ENCODE peak calls at places on chromosome 12, in eight cellular contexts. One of them, this sample, is unnamed.

GRCh38 chr12:48388938-48389337 is 38.2 kb upstream of the ZNF641 start:
- DNase-seq in hypothalamus: no peak
- DNase-seq in chondrocyte: no peak
- DNase-seq in stimulated activated CD8-positive, alpha-beta memory T cell treated with anti-CD3 and anti-CD28 coated beads, Interleukin-4, amount 100 ng/mL, for 4 hours: no peak
- DNase-seq in activated naive CD4-positive, alpha-beta T cell treated with Interleukin-2 at 50 U/mL for 16 hours: no peak
- DNase-seq in non-pigmented ciliary epithelial cell: no peak
- DNase-seq in NCI-H2081: no peak
- DNase-seq in WTC11: no peak
- DNase-seq in this sample: no peak

GRCh38 chr12:31887109-31887811 is 72.0 kb upstream of the RESF1 start:
- DNase-seq in activated naive CD4-positive, alpha-beta T cell treated with Interleukin-2 at 50 U/mL for 16 hours: no peak
- DNase-seq in non-pigmented ciliary epithelial cell: no peak
- DNase-seq in WTC11: no peak
- DNase-seq in chondrocyte: no peak
- DNase-seq in NCI-H2081: no peak
- DNase-seq in stimulated activated CD8-positive, alpha-beta memory T cell treated with anti-CD3 and anti-CD28 coated beads, Interleukin-4, amount 100 ng/mL, for 4 hours: no peak
- DNase-seq in hypothalamus: no peak
- DNase-seq in this sample: no peak

GRCh38 chr12:58580095-58580494 is 340.2 kb downstream of the LRIG3 start:
- DNase-seq in chondrocyte: no peak
- DNase-seq in stimulated activated CD8-positive, alpha-beta memory T cell treated with anti-CD3 and anti-CD28 coated beads, Interleukin-4, amount 100 ng/mL, for 4 hours: no peak
- DNase-seq in activated naive CD4-positive, alpha-beta T cell treated with Interleukin-2 at 50 U/mL for 16 hours: no peak
- DNase-seq in WTC11: no peak
- DNase-seq in hypothalamus: no peak
- DNase-seq in non-pigmented ciliary epithelial cell: no peak
- DNase-seq in NCI-H2081: no peak
- DNase-seq in this sample: no peak

GRCh38 chr12:28032811-28033537 is 60.4 kb upstream of the PTHLH start:
- DNase-seq in non-pigmented ciliary epithelial cell: no peak
- DNase-seq in hypothalamus: no peak
- DNase-seq in activated naive CD4-positive, alpha-beta T cell treated with Interleukin-2 at 50 U/mL for 16 hours: no peak
- DNase-seq in chondrocyte: no peak
- DNase-seq in NCI-H2081: no peak
- DNase-seq in stimulated activated CD8-positive, alpha-beta memory T cell treated with anti-CD3 and anti-CD28 coated beads, Interleukin-4, amount 100 ng/mL, for 4 hours: no peak
- DNase-seq in WTC11: no peak
- DNase-seq in this sample: no peak

GRCh38 chr12:65106948-65107347 is 14.2 kb downstream of the WIF1 start:
- DNase-seq in activated naive CD4-positive, alpha-beta T cell treated with Interleukin-2 at 50 U/mL for 16 hours: no peak
- DNase-seq in hypothalamus: no peak
- DNase-seq in WTC11: no peak
- DNase-seq in stimulated activated CD8-positive, alpha-beta memory T cell treated with anti-CD3 and anti-CD28 coated beads, Interleukin-4, amount 100 ng/mL, for 4 hours: no peak
- DNase-seq in chondrocyte: no peak
- DNase-seq in NCI-H2081: peak
- DNase-seq in non-pigmented ciliary epithelial cell: no peak
- DNase-seq in this sample: no peak

GRCh38 chr12:68236421-68237059 is 10.9 kb upstream of the IL26 start:
- DNase-seq in NCI-H2081: peak
- DNase-seq in non-pigmented ciliary epithelial cell: no peak
- DNase-seq in chondrocyte: no peak
- DNase-seq in stimulated activated CD8-positive, alpha-beta memory T cell treated with anti-CD3 and anti-CD28 coated beads, Interleukin-4, amount 100 ng/mL, for 4 hours: no peak
- DNase-seq in activated naive CD4-positive, alpha-beta T cell treated with Interleukin-2 at 50 U/mL for 16 hours: peak
- DNase-seq in WTC11: no peak
- DNase-seq in hypothalamus: no peak
- DNase-seq in this sample: no peak

GRCh38 chr12:56590237-56590830 is 39.8 kb downstream of the BAZ2A start:
- DNase-seq in NCI-H2081: peak
- DNase-seq in chondrocyte: no peak
- DNase-seq in stimulated activated CD8-positive, alpha-beta memory T cell treated with anti-CD3 and anti-CD28 coated beads, Interleukin-4, amount 100 ng/mL, for 4 hours: no peak
- DNase-seq in hypothalamus: no peak
- DNase-seq in activated naive CD4-positive, alpha-beta T cell treated with Interleukin-2 at 50 U/mL for 16 hours: no peak
- DNase-seq in WTC11: peak
- DNase-seq in non-pigmented ciliary epithelial cell: no peak
- DNase-seq in this sample: no peak

GRCh38 chr12:118377005-118377890 is 893 bp downstream of the SUDS3 start:
- DNase-seq in stimulated activated CD8-positive, alpha-beta memory T cell treated with anti-CD3 and anti-CD28 coated beads, Interleukin-4, amount 100 ng/mL, for 4 hours: no peak
- DNase-seq in NCI-H2081: no peak
- DNase-seq in WTC11: no peak
- DNase-seq in hypothalamus: no peak
- DNase-seq in activated naive CD4-positive, alpha-beta T cell treated with Interleukin-2 at 50 U/mL for 16 hours: no peak
- DNase-seq in chondrocyte: no peak
- DNase-seq in non-pigmented ciliary epithelial cell: no peak
- DNase-seq in this sample: no peak

GRCh38 chr12:68565391-68565903 is 45.3 kb upstream of the RAP1B start:
- DNase-seq in NCI-H2081: no peak
- DNase-seq in hypothalamus: no peak
- DNase-seq in non-pigmented ciliary epithelial cell: peak
- DNase-seq in activated naive CD4-positive, alpha-beta T cell treated with Interleukin-2 at 50 U/mL for 16 hours: no peak
- DNase-seq in chondrocyte: no peak
- DNase-seq in WTC11: no peak
- DNase-seq in stimulated activated CD8-positive, alpha-beta memory T cell treated with anti-CD3 and anti-CD28 coated beads, Interleukin-4, amount 100 ng/mL, for 4 hours: no peak
- DNase-seq in this sample: no peak

GRCh38 chr12:112822056-112822455 is 30.5 kb downstream of the RPH3A start:
- DNase-seq in WTC11: peak
- DNase-seq in chondrocyte: no peak
- DNase-seq in activated naive CD4-positive, alpha-beta T cell treated with Interleukin-2 at 50 U/mL for 16 hours: no peak
- DNase-seq in stimulated activated CD8-positive, alpha-beta memory T cell treated with anti-CD3 and anti-CD28 coated beads, Interleukin-4, amount 100 ng/mL, for 4 hours: no peak
- DNase-seq in hypothalamus: no peak
- DNase-seq in non-pigmented ciliary epithelial cell: no peak
- DNase-seq in NCI-H2081: peak
- DNase-seq in this sample: peak

GRCh38 chr12:46585854-46586621 is 213.5 kb upstream of the SLC38A2 start:
- DNase-seq in stimulated activated CD8-positive, alpha-beta memory T cell treated with anti-CD3 and anti-CD28 coated beads, Interleukin-4, amount 100 ng/mL, for 4 hours: peak
- DNase-seq in non-pigmented ciliary epithelial cell: peak
- DNase-seq in activated naive CD4-positive, alpha-beta T cell treated with Interleukin-2 at 50 U/mL for 16 hours: peak
- DNase-seq in hypothalamus: no peak
- DNase-seq in NCI-H2081: peak
- DNase-seq in chondrocyte: no peak
- DNase-seq in WTC11: peak
- DNase-seq in this sample: no peak

GRCh38 chr12:130806574-130806973 is 32.5 kb downstream of the STX2 start:
- DNase-seq in non-pigmented ciliary epithelial cell: no peak
- DNase-seq in NCI-H2081: no peak
- DNase-seq in activated naive CD4-positive, alpha-beta T cell treated with Interleukin-2 at 50 U/mL for 16 hours: no peak
- DNase-seq in chondrocyte: no peak
- DNase-seq in stimulated activated CD8-positive, alpha-beta memory T cell treated with anti-CD3 and anti-CD28 coated beads, Interleukin-4, amount 100 ng/mL, for 4 hours: no peak
- DNase-seq in hypothalamus: no peak
- DNase-seq in WTC11: no peak
- DNase-seq in this sample: no peak

GRCh38 chr12:124698211-124698997 is 131.0 kb upstream of the NCOR2 start:
- DNase-seq in WTC11: no peak
- DNase-seq in stimulated activated CD8-positive, alpha-beta memory T cell treated with anti-CD3 and anti-CD28 coated beads, Interleukin-4, amount 100 ng/mL, for 4 hours: no peak
- DNase-seq in chondrocyte: no peak
- DNase-seq in activated naive CD4-positive, alpha-beta T cell treated with Interleukin-2 at 50 U/mL for 16 hours: no peak
- DNase-seq in hypothalamus: no peak
- DNase-seq in NCI-H2081: no peak
- DNase-seq in non-pigmented ciliary epithelial cell: no peak
- DNase-seq in this sample: no peak

GRCh38 chr12:79935624-79936040 is 735 bp upstream of the PPP1R12A start:
- DNase-seq in NCI-H2081: no peak
- DNase-seq in WTC11: no peak
- DNase-seq in chondrocyte: no peak
- DNase-seq in non-pigmented ciliary epithelial cell: no peak
- DNase-seq in activated naive CD4-positive, alpha-beta T cell treated with Interleukin-2 at 50 U/mL for 16 hours: no peak
- DNase-seq in stimulated activated CD8-positive, alpha-beta memory T cell treated with anti-CD3 and anti-CD28 coated beads, Interleukin-4, amount 100 ng/mL, for 4 hours: no peak
- DNase-seq in hypothalamus: no peak
- DNase-seq in this sample: no peak

GRCh38 chr12:42976122-42976521 is 386.6 kb upstream of the PRICKLE1 start:
- DNase-seq in NCI-H2081: no peak
- DNase-seq in stimulated activated CD8-positive, alpha-beta memory T cell treated with anti-CD3 and anti-CD28 coated beads, Interleukin-4, amount 100 ng/mL, for 4 hours: no peak
- DNase-seq in WTC11: no peak
- DNase-seq in chondrocyte: no peak
- DNase-seq in non-pigmented ciliary epithelial cell: no peak
- DNase-seq in activated naive CD4-positive, alpha-beta T cell treated with Interleukin-2 at 50 U/mL for 16 hours: no peak
- DNase-seq in hypothalamus: no peak
- DNase-seq in this sample: no peak